ENCODE peak calls at places on chromosomes 13 and 19, in five cellular contexts. M is Peyer's patch, L is thyroid gland, G is spleen, J is body of pancreas. X is an unnamed sample.

GRCh38 chr19:48991011-48991609 is 2.0 kb downstream of the GYS1 start:
- DNase-seq in M (no peak), L (no peak), G (no peak), J (no peak), X (no peak)

GRCh38 chr13:30746816-30747215 is 11.5 kb downstream of the ALOX5AP start:
- DNase-seq in M (no peak), L (no peak), G (no peak), J (no peak), X (no peak)

GRCh38 chr19:3100331-3100730 is 6.2 kb downstream of the GNA11 start:
- DNase-seq in M (no peak), L (no peak), G (no peak), J (no peak), X (no peak)

GRCh38 chr19:13396256-13397080 is 109.8 kb downstream of the CACNA1A start:
- DNase-seq in M (peak; percentile 52), L (peak; percentile 3), G (no peak), J (peak; percentile 32), X (peak; percentile 16)

GRCh38 chr13:35512271-35512920 is 35.9 kb upstream of the MAB21L1 start:
- DNase-seq in M (no peak), L (no peak), G (no peak), J (no peak), X (peak; percentile 17)

GRCh38 chr13:99307648-99308339 is 595 bp upstream of the GPR183 start:
- DNase-seq in M (peak; percentile 74), L (peak; percentile 81), G (no peak), J (peak; percentile 50), X (peak; percentile 51)

GRCh38 chr13:41496420-41497234 is 39.3 kb downstream of the RGCC start:
- DNase-seq in M (no peak), L (no peak), G (no peak), J (no peak), X (no peak)

GRCh38 chr13:46179576-46180368 is 2.2 kb downstream of the LCP1 start:
- DNase-seq in M (peak; percentile 93), L (no peak), G (peak; percentile 92), J (no peak), X (peak; percentile 55)

GRCh38 chr19:30202060-30202600 is 170.1 kb upstream of the ZNF536 start:
- DNase-seq in M (no peak), L (no peak), G (no peak), J (no peak), X (no peak)

GRCh38 chr19:36986601-36987000 is 70.5 kb downstream of the ZNF568 start:
- DNase-seq in M (no peak), L (no peak), G (no peak), J (no peak), X (no peak)

GRCh38 chr19:52748336-52748950 is 13.6 kb upstream of the ZNF611 start:
- DNase-seq in M (no peak), L (no peak), G (no peak), J (no peak), X (peak; percentile 51)

GRCh38 chr13:33497146-33497845 is 211.7 kb upstream of the STARD13 start:
- DNase-seq in M (no peak), L (no peak), G (no peak), J (no peak), X (no peak)

GRCh38 chr19:40610396-40611064 is 9.4 kb downstream of the LTBP4 start:
- DNase-seq in M (peak; percentile 80), L (peak; percentile 67), G (peak; percentile 92), J (peak; percentile 82), X (peak; percentile 46)

GRCh38 chr13:74062933-74063332 is 71.3 kb downstream of the KLF12 start:
- DNase-seq in M (peak; percentile 59), L (no peak), G (peak; percentile 78), J (peak; percentile 13), X (no peak)

GRCh38 chr13:75052616-75053015 is 429.4 kb downstream of the TBC1D4 start:
- DNase-seq in M (no peak), L (no peak), G (no peak), J (no peak), X (no peak)

GRCh38 chr13:113410472-113411201 is 42.7 kb downstream of the ADPRHL1 start:
- DNase-seq in M (no peak), L (no peak), G (peak; percentile 59), J (no peak), X (no peak)

GRCh38 chr19:6260912-6261636 is 18.7 kb downstream of the MLLT1 start:
- DNase-seq in M (no peak), L (no peak), G (no peak), J (no peak), X (peak; percentile 46)

GRCh38 chr19:46943150-46943946 is 76.3 kb upstream of the NPAS1 start:
- DNase-seq in M (no peak), L (no peak), G (no peak), J (no peak), X (no peak)

GRCh38 chr13:60759499-60759898 is 362.5 kb downstream of the TDRD3 start:
- DNase-seq in M (no peak), L (peak; percentile 29), G (no peak), J (peak; percentile 52), X (peak; percentile 72)

DNA sequence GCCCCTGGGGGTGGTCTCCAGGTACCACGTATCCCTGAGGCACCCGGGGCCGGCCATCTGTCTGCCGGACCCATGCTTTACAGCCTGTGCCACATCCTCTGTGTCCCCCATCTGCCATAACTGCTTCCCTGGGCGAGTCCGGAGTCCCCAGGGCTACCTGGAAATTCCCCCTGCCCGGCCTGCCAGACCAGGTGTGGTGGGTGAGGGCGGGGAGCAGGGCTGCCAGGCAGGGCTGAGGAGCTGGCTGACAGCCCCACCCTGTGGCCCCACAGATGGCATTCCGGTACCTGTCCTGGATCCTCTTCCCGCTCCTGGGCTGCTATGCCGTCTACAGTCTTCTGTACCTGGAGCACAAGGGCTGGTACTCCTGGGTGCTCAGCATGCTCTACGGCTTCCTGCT is 10.3 kb upstream of the RELB start:
- DNase-seq in M (no peak), L (no peak), G (no peak), J (no peak), X (no peak)
- TF ChIP-seq POLR2A in M (no peak), L (no peak), G (no peak), J (no peak), X (no peak)

GRCh38 chr19:54152878-54153524 is 6.5 kb downstream of the LENG1 start:
- DNase-seq in M (no peak), L (no peak), G (no peak), J (no peak), X (no peak)
- TF ChIP-seq POLR2A in M (no peak), L (no peak), G (no peak), J (no peak), X (no peak)

DNA sequence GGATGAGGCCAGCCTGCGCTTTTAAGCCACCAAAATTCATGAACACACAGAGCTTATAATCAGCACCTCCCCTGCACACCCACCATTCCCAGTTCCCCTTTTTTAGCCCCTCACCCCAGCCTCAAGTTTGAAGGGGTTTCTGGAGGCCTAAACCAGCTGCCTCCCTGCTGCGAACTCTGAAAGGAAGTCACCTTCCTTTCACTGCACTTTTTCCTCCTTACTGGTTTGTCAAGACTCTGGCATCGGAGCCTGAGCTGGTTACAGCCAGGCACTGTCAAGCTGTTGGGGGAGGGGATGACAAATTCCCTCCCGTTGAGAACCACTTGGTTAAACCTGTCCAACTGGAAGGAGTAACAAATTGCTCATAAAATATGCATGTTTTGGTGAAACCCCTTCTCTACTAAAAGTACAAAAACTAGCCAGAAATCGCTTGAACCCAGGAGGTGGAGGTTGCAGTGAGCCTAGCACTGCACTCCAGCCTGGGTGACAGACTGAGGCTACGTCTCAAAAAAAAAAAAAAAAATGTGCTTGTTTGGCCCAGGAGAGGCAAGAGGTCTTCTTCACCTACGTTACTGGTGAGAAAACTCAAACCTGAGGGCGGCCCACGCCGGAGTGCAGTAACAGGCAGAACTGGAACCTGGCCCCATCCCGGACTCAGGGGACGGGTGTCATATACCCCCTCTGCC is 671 bp upstream of the ADAT3 start:
- DNase-seq in M (peak; percentile 75), L (peak; percentile 94), G (no peak), J (peak; percentile 82), X (peak; percentile 47)
- TF ChIP-seq POLR2A in M (no peak), L (peak; percentile 54), G (no peak), J (peak; percentile 46), X (no peak)

DNA sequence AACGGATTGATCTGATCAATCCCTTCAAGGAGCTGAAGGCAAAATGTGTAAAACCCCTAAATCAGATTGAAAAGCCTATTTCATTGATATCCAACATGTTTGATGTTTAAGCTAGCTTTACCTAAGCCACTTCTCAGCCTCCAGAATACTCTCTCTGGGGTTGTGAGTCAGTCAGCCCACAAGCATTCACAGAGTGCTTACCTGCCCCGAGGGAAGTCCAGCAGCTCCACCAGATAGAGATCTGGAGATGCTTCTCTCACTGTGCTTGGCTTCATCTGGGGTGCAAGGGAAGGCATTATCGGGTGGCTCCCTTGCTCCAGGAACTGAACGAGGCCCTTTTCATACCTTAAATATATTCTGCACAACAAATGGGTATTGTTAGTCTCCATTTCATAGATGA is 159.7 kb downstream of the OXGR1 start:
- DNase-seq in M (no peak), L (no peak), G (no peak), J (no peak), X (no peak)
- TF ChIP-seq POLR2A in M (no peak), L (no peak), G (no peak), J (no peak), X (no peak)

GRCh38 chr19:11347546-11347945 is 1.2 kb downstream of the CCDC159 start:
- DNase-seq in M (no peak), L (no peak), G (no peak), J (no peak), X (no peak)

GRCh38 chr19:11345122-11345752 is 831 bp downstream of the TMEM205 start:
- DNase-seq in M (no peak), L (peak; percentile 46), G (no peak), J (peak; percentile 28), X (no peak)

GRCh38 chr19:11342429-11342828 is 3.0 kb upstream of the RAB3D start:
- DNase-seq in M (no peak), L (no peak), G (no peak), J (no peak), X (no peak)

GRCh38 chr19:11349171-11349570 is 2.9 kb downstream of the CCDC159 start:
- DNase-seq in M (no peak), L (no peak), G (no peak), J (no peak), X (no peak)

DNA sequence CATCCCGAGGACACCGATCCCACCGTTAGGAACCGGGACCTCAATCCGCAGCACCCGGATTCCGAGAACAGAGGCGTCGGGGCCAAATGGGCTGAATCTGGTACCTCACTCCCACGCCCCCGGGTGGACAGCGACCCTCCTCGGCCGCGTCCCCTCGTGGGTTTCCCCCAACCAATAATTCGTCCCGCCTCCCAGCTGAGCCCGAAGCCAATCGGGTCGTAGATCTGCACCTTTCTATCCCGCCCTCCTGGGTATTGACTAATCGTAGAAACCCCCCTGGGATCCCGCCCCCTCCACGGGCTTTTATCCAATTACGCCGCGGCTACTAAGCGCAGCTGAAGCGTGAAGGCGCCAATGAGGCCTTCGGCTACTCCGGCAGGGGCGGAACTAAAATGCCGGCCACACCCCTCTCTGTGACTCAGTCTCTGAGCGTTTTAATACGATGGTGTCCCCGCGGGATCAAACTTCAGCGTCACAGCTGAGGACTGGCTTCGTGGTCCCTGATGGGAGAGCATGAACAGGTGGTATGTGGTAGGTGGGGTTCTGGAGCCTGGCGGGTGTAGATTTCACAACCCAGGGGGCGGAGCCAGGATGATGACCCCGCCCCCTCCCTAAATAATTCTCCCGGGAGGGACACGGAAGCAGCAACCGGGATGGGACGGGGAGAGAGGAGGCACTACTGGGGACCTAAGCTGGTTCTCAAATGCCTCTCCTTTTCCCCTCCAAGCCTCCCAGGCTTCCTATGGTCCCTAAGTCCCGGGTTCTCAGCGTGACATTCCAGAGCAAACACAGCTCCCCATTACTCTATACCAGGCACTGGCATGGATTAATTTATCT is at the start of the genes CCDC159 and TMEM205:
- DNase-seq in M (peak; percentile 99), L (peak; percentile 99), G (peak; percentile 98), J (peak; percentile 99), X (peak; percentile 98)
- TF ChIP-seq POLR2A in M (peak; percentile 78), L (peak; percentile 74), G (peak; percentile 9), J (peak; percentile 80), X (peak; percentile 51)

X was measured in erythroblast.